ENCODE peak calls at places on chromosomes 16 and 17, in nine cellular contexts. One of them, this sample, is unnamed. For H3K4me1, the result is how much of the 10 kb centered on the place peaks cover.

GRCh38 chr16:8326234-8326633 is 264.1 kb downstream of the TMEM114 start:
- DNase-seq in CD4-positive, CD25-positive, alpha-beta regulatory T cell: no peak
- DNase-seq in right cardiac atrium: no peak
- DNase-seq in Caco-2: no peak
- DNase-seq in uterus: no peak
- DNase-seq in PC-3: no peak
- DNase-seq in CD8-positive, alpha-beta T cell: no peak
- DNase-seq in gastrocnemius medialis: no peak
- DNase-seq in mucosa of descending colon: no peak
- DNase-seq in this sample: no peak

GRCh38 chr17:38881600-38882191 is 11.8 kb downstream of the LASP1 start:
- DNase-seq in CD4-positive, CD25-positive, alpha-beta regulatory T cell: no peak
- DNase-seq in right cardiac atrium: peak
- DNase-seq in Caco-2: no peak
- DNase-seq in uterus: peak
- DNase-seq in PC-3: no peak
- DNase-seq in CD8-positive, alpha-beta T cell: peak
- DNase-seq in gastrocnemius medialis: no peak
- DNase-seq in mucosa of descending colon: peak
- DNase-seq in this sample: no peak

GRCh38 chr17:50845260-50846147 is 10.1 kb downstream of the WFIKKN2 start:
- DNase-seq in CD4-positive, CD25-positive, alpha-beta regulatory T cell: no peak
- DNase-seq in right cardiac atrium: no peak
- DNase-seq in Caco-2: peak
- DNase-seq in uterus: no peak
- DNase-seq in PC-3: peak
- DNase-seq in CD8-positive, alpha-beta T cell: peak
- DNase-seq in gastrocnemius medialis: peak
- DNase-seq in mucosa of descending colon: no peak
- DNase-seq in this sample: no peak

GRCh38 chr16:85498607-85499006 is 114.5 kb upstream of the GSE1 start:
- DNase-seq in CD4-positive, CD25-positive, alpha-beta regulatory T cell: no peak
- DNase-seq in right cardiac atrium: no peak
- DNase-seq in Caco-2: no peak
- DNase-seq in uterus: no peak
- DNase-seq in PC-3: no peak
- DNase-seq in CD8-positive, alpha-beta T cell: no peak
- DNase-seq in gastrocnemius medialis: peak
- DNase-seq in mucosa of descending colon: no peak
- DNase-seq in this sample: no peak

GRCh38 chr17:560379-560935 is 154.2 kb downstream of the VPS53 start:
- DNase-seq in CD4-positive, CD25-positive, alpha-beta regulatory T cell: no peak
- DNase-seq in right cardiac atrium: no peak
- DNase-seq in Caco-2: no peak
- DNase-seq in uterus: no peak
- DNase-seq in PC-3: peak
- DNase-seq in CD8-positive, alpha-beta T cell: no peak
- DNase-seq in gastrocnemius medialis: no peak
- DNase-seq in mucosa of descending colon: no peak
- DNase-seq in this sample: no peak

GRCh38 chr16:57694556-57695377 is at the start of gene DRC7:
- DNase-seq in CD4-positive, CD25-positive, alpha-beta regulatory T cell: no peak
- DNase-seq in right cardiac atrium: no peak
- DNase-seq in Caco-2: peak
- DNase-seq in uterus: no peak
- DNase-seq in PC-3: peak
- DNase-seq in CD8-positive, alpha-beta T cell: no peak
- DNase-seq in gastrocnemius medialis: no peak
- DNase-seq in mucosa of descending colon: no peak
- DNase-seq in this sample: peak

GRCh38 chr17:51119415-51120356 is 982 bp downstream of the SPAG9 start:
- DNase-seq in CD4-positive, CD25-positive, alpha-beta regulatory T cell: peak
- DNase-seq in right cardiac atrium: peak
- DNase-seq in Caco-2: peak
- DNase-seq in uterus: peak
- DNase-seq in PC-3: peak
- DNase-seq in CD8-positive, alpha-beta T cell: peak
- DNase-seq in gastrocnemius medialis: peak
- DNase-seq in mucosa of descending colon: peak
- DNase-seq in this sample: peak

GRCh38 chr17:57864273-57864672 is 14.4 kb upstream of the MRPS23 start:
- DNase-seq in CD4-positive, CD25-positive, alpha-beta regulatory T cell: no peak
- DNase-seq in right cardiac atrium: no peak
- DNase-seq in Caco-2: no peak
- DNase-seq in uterus: no peak
- DNase-seq in PC-3: no peak
- DNase-seq in CD8-positive, alpha-beta T cell: no peak
- DNase-seq in gastrocnemius medialis: no peak
- DNase-seq in mucosa of descending colon: no peak
- DNase-seq in this sample: no peak

GRCh38 chr16:4461250-4462085 is 13.0 kb downstream of the NMRAL1 start:
- DNase-seq in CD4-positive, CD25-positive, alpha-beta regulatory T cell: no peak
- DNase-seq in right cardiac atrium: no peak
- DNase-seq in Caco-2: no peak
- DNase-seq in uterus: no peak
- DNase-seq in PC-3: no peak
- DNase-seq in CD8-positive, alpha-beta T cell: no peak
- DNase-seq in gastrocnemius medialis: no peak
- DNase-seq in mucosa of descending colon: no peak
- DNase-seq in this sample: no peak

GRCh38 chr17:81302861-81303326 is 7.8 kb upstream of the SLC38A10 start:
- DNase-seq in CD4-positive, CD25-positive, alpha-beta regulatory T cell: no peak
- DNase-seq in right cardiac atrium: no peak
- DNase-seq in Caco-2: no peak
- DNase-seq in uterus: no peak
- DNase-seq in PC-3: no peak
- DNase-seq in CD8-positive, alpha-beta T cell: no peak
- DNase-seq in gastrocnemius medialis: no peak
- DNase-seq in mucosa of descending colon: no peak
- DNase-seq in this sample: no peak

GRCh38 chr17:6347776-6348175 is 87.1 kb downstream of the AIPL1 start:
- DNase-seq in CD4-positive, CD25-positive, alpha-beta regulatory T cell: no peak
- DNase-seq in right cardiac atrium: no peak
- DNase-seq in Caco-2: no peak
- DNase-seq in uterus: no peak
- DNase-seq in PC-3: no peak
- DNase-seq in CD8-positive, alpha-beta T cell: no peak
- DNase-seq in gastrocnemius medialis: no peak
- DNase-seq in mucosa of descending colon: no peak
- DNase-seq in this sample: no peak

GRCh38 chr16:10728035-10728462 is 15.6 kb upstream of the NUBP1 start:
- DNase-seq in CD4-positive, CD25-positive, alpha-beta regulatory T cell: no peak
- DNase-seq in right cardiac atrium: no peak
- DNase-seq in Caco-2: no peak
- DNase-seq in uterus: no peak
- DNase-seq in PC-3: no peak
- DNase-seq in CD8-positive, alpha-beta T cell: no peak
- DNase-seq in gastrocnemius medialis: no peak
- DNase-seq in mucosa of descending colon: no peak
- DNase-seq in this sample: no peak

GRCh38 chr17:13594762-13595697 is 6.7 kb downstream of the HS3ST3A1 start:
- DNase-seq in CD4-positive, CD25-positive, alpha-beta regulatory T cell: peak
- DNase-seq in right cardiac atrium: peak
- DNase-seq in Caco-2: peak
- DNase-seq in uterus: peak
- DNase-seq in PC-3: peak
- DNase-seq in CD8-positive, alpha-beta T cell: peak
- DNase-seq in gastrocnemius medialis: peak
- DNase-seq in mucosa of descending colon: no peak
- DNase-seq in this sample: peak

GRCh38 chr17:63369233-63369632 is 76.9 kb downstream of the CYB561 start:
- DNase-seq in CD4-positive, CD25-positive, alpha-beta regulatory T cell: no peak
- DNase-seq in right cardiac atrium: no peak
- DNase-seq in Caco-2: no peak
- DNase-seq in uterus: no peak
- DNase-seq in PC-3: no peak
- DNase-seq in CD8-positive, alpha-beta T cell: no peak
- DNase-seq in gastrocnemius medialis: no peak
- DNase-seq in mucosa of descending colon: no peak
- DNase-seq in this sample: no peak

GRCh38 chr16:73878616-73879015 is 418.0 kb upstream of the PSMD7 start:
- DNase-seq in CD4-positive, CD25-positive, alpha-beta regulatory T cell: no peak
- DNase-seq in right cardiac atrium: no peak
- DNase-seq in Caco-2: peak
- DNase-seq in uterus: no peak
- DNase-seq in PC-3: peak
- DNase-seq in CD8-positive, alpha-beta T cell: no peak
- DNase-seq in gastrocnemius medialis: no peak
- DNase-seq in mucosa of descending colon: no peak
- DNase-seq in this sample: no peak

GRCh38 chr17:43953746-43954145 is at the start of gene PYY:
- DNase-seq in CD4-positive, CD25-positive, alpha-beta regulatory T cell: no peak
- DNase-seq in right cardiac atrium: no peak
- DNase-seq in Caco-2: no peak
- DNase-seq in uterus: no peak
- DNase-seq in PC-3: no peak
- DNase-seq in CD8-positive, alpha-beta T cell: no peak
- DNase-seq in gastrocnemius medialis: no peak
- DNase-seq in mucosa of descending colon: peak
- DNase-seq in this sample: no peak

GRCh38 chr17:77421635-77421982 is 280.8 kb downstream of the SEC14L1 start:
- DNase-seq in CD4-positive, CD25-positive, alpha-beta regulatory T cell: no peak
- DNase-seq in right cardiac atrium: no peak
- DNase-seq in Caco-2: no peak
- DNase-seq in uterus: no peak
- DNase-seq in PC-3: no peak
- DNase-seq in CD8-positive, alpha-beta T cell: no peak
- DNase-seq in gastrocnemius medialis: no peak
- DNase-seq in mucosa of descending colon: no peak
- DNase-seq in this sample: no peak
- H3K4me3 ChIP-seq in CD4-positive, CD25-positive, alpha-beta regulatory T cell: no peak
- H3K4me3 ChIP-seq in right cardiac atrium: no peak
- H3K4me3 ChIP-seq in Caco-2: no peak
- H3K4me3 ChIP-seq in uterus: no peak
- H3K4me3 ChIP-seq in PC-3: no peak
- H3K4me3 ChIP-seq in CD8-positive, alpha-beta T cell: peak
- H3K4me3 ChIP-seq in gastrocnemius medialis: peak
- H3K4me3 ChIP-seq in mucosa of descending colon: no peak
- H3K4me3 ChIP-seq in this sample: no peak

DNA sequence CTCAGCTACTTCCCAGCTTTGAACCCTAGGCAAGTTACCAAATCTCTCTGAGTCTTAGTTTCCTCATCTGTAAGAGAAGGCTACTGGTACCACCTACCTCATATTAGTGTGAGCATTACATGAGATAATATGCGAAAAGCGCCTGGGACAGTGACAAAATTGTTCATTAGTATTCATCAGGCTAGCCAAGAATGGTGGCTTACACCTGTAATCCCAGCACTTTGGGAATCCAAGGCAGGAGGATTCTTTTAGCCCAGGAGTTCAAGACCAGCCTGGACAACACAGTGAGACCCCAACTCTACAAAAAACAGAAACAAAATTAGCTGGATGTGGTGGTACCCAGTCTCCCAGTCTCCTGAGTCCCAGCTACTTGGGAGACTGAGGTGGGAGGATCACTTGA is 3.3 kb downstream of the PLCD3 start:
- DNase-seq in CD4-positive, CD25-positive, alpha-beta regulatory T cell: no peak
- DNase-seq in right cardiac atrium: no peak
- DNase-seq in Caco-2: no peak
- DNase-seq in uterus: no peak
- DNase-seq in PC-3: no peak
- DNase-seq in CD8-positive, alpha-beta T cell: no peak
- DNase-seq in gastrocnemius medialis: no peak
- DNase-seq in mucosa of descending colon: no peak
- DNase-seq in this sample: no peak
- H3K4me1 ChIP-seq in CD4-positive, CD25-positive, alpha-beta regulatory T cell: under half
- H3K4me1 ChIP-seq in right cardiac atrium: under half
- H3K4me1 ChIP-seq in Caco-2: half or more
- H3K4me1 ChIP-seq in uterus: under half
- H3K4me1 ChIP-seq in PC-3: half or more
- H3K4me1 ChIP-seq in CD8-positive, alpha-beta T cell: under half
- H3K4me1 ChIP-seq in gastrocnemius medialis: half or more
- H3K4me1 ChIP-seq in mucosa of descending colon: half or more
- H3K4me1 ChIP-seq in this sample: under half

GRCh38 chr17:73953206-73954033 is 250.1 kb upstream of the RPL38 start:
- DNase-seq in CD4-positive, CD25-positive, alpha-beta regulatory T cell: no peak
- DNase-seq in right cardiac atrium: no peak
- DNase-seq in Caco-2: no peak
- DNase-seq in uterus: no peak
- DNase-seq in PC-3: no peak
- DNase-seq in CD8-positive, alpha-beta T cell: no peak
- DNase-seq in gastrocnemius medialis: no peak
- DNase-seq in mucosa of descending colon: no peak
- DNase-seq in this sample: no peak

GRCh38 chr17:73952136-73952497 is 251.4 kb upstream of the RPL38 start:
- DNase-seq in CD4-positive, CD25-positive, alpha-beta regulatory T cell: no peak
- DNase-seq in right cardiac atrium: no peak
- DNase-seq in Caco-2: no peak
- DNase-seq in uterus: no peak
- DNase-seq in PC-3: no peak
- DNase-seq in CD8-positive, alpha-beta T cell: no peak
- DNase-seq in gastrocnemius medialis: no peak
- DNase-seq in mucosa of descending colon: no peak
- DNase-seq in this sample: no peak

GRCh38 chr17:73954981-73955380 is 248.5 kb upstream of the RPL38 start:
- DNase-seq in CD4-positive, CD25-positive, alpha-beta regulatory T cell: no peak
- DNase-seq in right cardiac atrium: no peak
- DNase-seq in Caco-2: no peak
- DNase-seq in uterus: no peak
- DNase-seq in PC-3: no peak
- DNase-seq in CD8-positive, alpha-beta T cell: no peak
- DNase-seq in gastrocnemius medialis: no peak
- DNase-seq in mucosa of descending colon: no peak
- DNase-seq in this sample: no peak

GRCh38 chr17:73950515-73950914 is 253.0 kb upstream of the RPL38 start:
- DNase-seq in CD4-positive, CD25-positive, alpha-beta regulatory T cell: no peak
- DNase-seq in right cardiac atrium: no peak
- DNase-seq in Caco-2: no peak
- DNase-seq in uterus: no peak
- DNase-seq in PC-3: no peak
- DNase-seq in CD8-positive, alpha-beta T cell: no peak
- DNase-seq in gastrocnemius medialis: no peak
- DNase-seq in mucosa of descending colon: no peak
- DNase-seq in this sample: peak

GRCh38 chr17:73952498-73953205 is 250.8 kb upstream of the RPL38 start:
- DNase-seq in CD4-positive, CD25-positive, alpha-beta regulatory T cell: no peak
- DNase-seq in right cardiac atrium: peak
- DNase-seq in Caco-2: no peak
- DNase-seq in uterus: no peak
- DNase-seq in PC-3: no peak
- DNase-seq in CD8-positive, alpha-beta T cell: peak
- DNase-seq in gastrocnemius medialis: no peak
- DNase-seq in mucosa of descending colon: peak
- DNase-seq in this sample: no peak
- H3K4me3 ChIP-seq in CD4-positive, CD25-positive, alpha-beta regulatory T cell: no peak
- H3K4me3 ChIP-seq in right cardiac atrium: peak
- H3K4me3 ChIP-seq in Caco-2: no peak
- H3K4me3 ChIP-seq in uterus: no peak
- H3K4me3 ChIP-seq in PC-3: no peak
- H3K4me3 ChIP-seq in CD8-positive, alpha-beta T cell: peak
- H3K4me3 ChIP-seq in gastrocnemius medialis: peak
- H3K4me3 ChIP-seq in mucosa of descending colon: no peak
- H3K4me3 ChIP-seq in this sample: no peak

DNA sequence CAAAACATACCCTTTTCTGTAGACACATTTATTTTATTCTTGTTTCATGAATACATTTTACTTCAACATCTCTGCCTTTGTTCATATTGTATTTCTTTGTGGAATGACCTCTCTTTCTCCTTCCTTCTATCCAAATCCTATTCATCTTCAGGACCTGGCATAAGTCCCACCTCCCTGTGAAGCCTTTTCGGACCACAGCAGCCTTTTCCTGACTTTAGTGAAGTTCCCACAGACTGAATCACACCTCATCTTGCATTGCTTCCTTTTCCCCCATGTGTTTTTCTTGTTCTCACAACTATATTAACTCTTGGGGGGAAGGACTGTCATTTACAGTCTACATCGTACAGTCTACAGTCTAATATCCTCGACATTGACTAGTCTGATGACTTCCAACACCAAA is 58.2 kb downstream of the MFSD11 start:
- DNase-seq in CD4-positive, CD25-positive, alpha-beta regulatory T cell: no peak
- DNase-seq in right cardiac atrium: no peak
- DNase-seq in Caco-2: no peak
- DNase-seq in uterus: no peak
- DNase-seq in PC-3: no peak
- DNase-seq in CD8-positive, alpha-beta T cell: no peak
- DNase-seq in gastrocnemius medialis: no peak
- DNase-seq in mucosa of descending colon: no peak
- DNase-seq in this sample: no peak
- H3K4me1 ChIP-seq in CD4-positive, CD25-positive, alpha-beta regulatory T cell: under half
- H3K4me1 ChIP-seq in right cardiac atrium: under half
- H3K4me1 ChIP-seq in Caco-2: under half
- H3K4me1 ChIP-seq in uterus: under half
- H3K4me1 ChIP-seq in PC-3: under half
- H3K4me1 ChIP-seq in CD8-positive, alpha-beta T cell: under half
- H3K4me1 ChIP-seq in gastrocnemius medialis: under half
- H3K4me1 ChIP-seq in mucosa of descending colon: under half
- H3K4me1 ChIP-seq in this sample: under half